ENCODE peak calls at places on chromosome 2, in five cellular contexts. One of them, this sample, is unnamed.

GRCh38 chr2:112840068-112840445 is 3.5 kb upstream of the IL1B start:
- DNase-seq in occipital lobe: no peak
- DNase-seq in HS-5: no peak
- DNase-seq in NCI-H1436: no peak
- DNase-seq in activated CD4-positive, alpha-beta T cell treated with anti-CD3 and anti-CD28 coated beads, Interleukin-2, amount 50 U/mL, for 48 hours: no peak
- DNase-seq in this sample: no peak

GRCh38 chr2:191167766-191168165 is 17.0 kb upstream of the STAT4 start:
- DNase-seq in NCI-H1436: no peak
- DNase-seq in activated CD4-positive, alpha-beta T cell treated with anti-CD3 and anti-CD28 coated beads, Interleukin-2, amount 50 U/mL, for 48 hours: no peak
- DNase-seq in occipital lobe: no peak
- DNase-seq in HS-5: peak
- DNase-seq in this sample: no peak

GRCh38 chr2:158144914-158145625 is 43.4 kb downstream of the UPP2 start:
- DNase-seq in occipital lobe: no peak
- DNase-seq in NCI-H1436: peak
- DNase-seq in activated CD4-positive, alpha-beta T cell treated with anti-CD3 and anti-CD28 coated beads, Interleukin-2, amount 50 U/mL, for 48 hours: no peak
- DNase-seq in HS-5: no peak
- DNase-seq in this sample: no peak

GRCh38 chr2:63064661-63065060 is 14.0 kb downstream of the OTX1 start:
- DNase-seq in occipital lobe: no peak
- DNase-seq in activated CD4-positive, alpha-beta T cell treated with anti-CD3 and anti-CD28 coated beads, Interleukin-2, amount 50 U/mL, for 48 hours: no peak
- DNase-seq in HS-5: no peak
- DNase-seq in NCI-H1436: no peak
- DNase-seq in this sample: no peak

GRCh38 chr2:71603311-71603794 is 150.0 kb downstream of the DYSF start:
- DNase-seq in occipital lobe: no peak
- DNase-seq in HS-5: no peak
- DNase-seq in activated CD4-positive, alpha-beta T cell treated with anti-CD3 and anti-CD28 coated beads, Interleukin-2, amount 50 U/mL, for 48 hours: no peak
- DNase-seq in NCI-H1436: no peak
- DNase-seq in this sample: no peak

GRCh38 chr2:20089715-20090464 is 38.5 kb upstream of the LAPTM4A start:
- DNase-seq in occipital lobe: no peak
- DNase-seq in HS-5: no peak
- DNase-seq in activated CD4-positive, alpha-beta T cell treated with anti-CD3 and anti-CD28 coated beads, Interleukin-2, amount 50 U/mL, for 48 hours: no peak
- DNase-seq in NCI-H1436: no peak
- DNase-seq in this sample: no peak

GRCh38 chr2:121211251-121211650 is 73.8 kb downstream of the TFCP2L1 start:
- DNase-seq in NCI-H1436: no peak
- DNase-seq in HS-5: no peak
- DNase-seq in activated CD4-positive, alpha-beta T cell treated with anti-CD3 and anti-CD28 coated beads, Interleukin-2, amount 50 U/mL, for 48 hours: no peak
- DNase-seq in occipital lobe: no peak
- DNase-seq in this sample: no peak

GRCh38 chr2:226380679-226381078 is 418.9 kb downstream of the IRS1 start:
- DNase-seq in HS-5: no peak
- DNase-seq in occipital lobe: no peak
- DNase-seq in activated CD4-positive, alpha-beta T cell treated with anti-CD3 and anti-CD28 coated beads, Interleukin-2, amount 50 U/mL, for 48 hours: no peak
- DNase-seq in NCI-H1436: no peak
- DNase-seq in this sample: no peak

GRCh38 chr2:128198666-128199065 is 107.7 kb downstream of the UGGT1 start:
- DNase-seq in HS-5: no peak
- DNase-seq in NCI-H1436: no peak
- DNase-seq in occipital lobe: no peak
- DNase-seq in activated CD4-positive, alpha-beta T cell treated with anti-CD3 and anti-CD28 coated beads, Interleukin-2, amount 50 U/mL, for 48 hours: no peak
- DNase-seq in this sample: no peak

GRCh38 chr2:117127680-117128079 is 686.8 kb upstream of the DDX18 start:
- DNase-seq in occipital lobe: no peak
- DNase-seq in HS-5: no peak
- DNase-seq in NCI-H1436: no peak
- DNase-seq in activated CD4-positive, alpha-beta T cell treated with anti-CD3 and anti-CD28 coated beads, Interleukin-2, amount 50 U/mL, for 48 hours: no peak
- DNase-seq in this sample: no peak

GRCh38 chr2:71783215-71783614 is 329.9 kb downstream of the DYSF start:
- DNase-seq in occipital lobe: no peak
- DNase-seq in activated CD4-positive, alpha-beta T cell treated with anti-CD3 and anti-CD28 coated beads, Interleukin-2, amount 50 U/mL, for 48 hours: no peak
- DNase-seq in NCI-H1436: no peak
- DNase-seq in HS-5: no peak
- DNase-seq in this sample: no peak

GRCh38 chr2:239394978-239395377 is 5.8 kb downstream of the HDAC4 start:
- DNase-seq in NCI-H1436: no peak
- DNase-seq in occipital lobe: no peak
- DNase-seq in activated CD4-positive, alpha-beta T cell treated with anti-CD3 and anti-CD28 coated beads, Interleukin-2, amount 50 U/mL, for 48 hours: no peak
- DNase-seq in HS-5: no peak
- DNase-seq in this sample: no peak

GRCh38 chr2:112138143-112139032 is at the start of gene FBLN7:
- DNase-seq in NCI-H1436: no peak
- DNase-seq in occipital lobe: no peak
- DNase-seq in HS-5: no peak
- DNase-seq in activated CD4-positive, alpha-beta T cell treated with anti-CD3 and anti-CD28 coated beads, Interleukin-2, amount 50 U/mL, for 48 hours: no peak
- DNase-seq in this sample: no peak

GRCh38 chr2:64787019-64787365 is 133.3 kb upstream of the SERTAD2 start:
- DNase-seq in NCI-H1436: no peak
- DNase-seq in HS-5: no peak
- DNase-seq in occipital lobe: no peak
- DNase-seq in activated CD4-positive, alpha-beta T cell treated with anti-CD3 and anti-CD28 coated beads, Interleukin-2, amount 50 U/mL, for 48 hours: no peak
- DNase-seq in this sample: no peak

GRCh38 chr2:121360566-121361300 is 75.7 kb upstream of the TFCP2L1 start:
- DNase-seq in activated CD4-positive, alpha-beta T cell treated with anti-CD3 and anti-CD28 coated beads, Interleukin-2, amount 50 U/mL, for 48 hours: no peak
- DNase-seq in occipital lobe: no peak
- DNase-seq in NCI-H1436: no peak
- DNase-seq in HS-5: peak
- DNase-seq in this sample: no peak

GRCh38 chr2:98547092-98547798 is 61.1 kb downstream of the COA5 start:
- DNase-seq in occipital lobe: no peak
- DNase-seq in HS-5: no peak
- DNase-seq in activated CD4-positive, alpha-beta T cell treated with anti-CD3 and anti-CD28 coated beads, Interleukin-2, amount 50 U/mL, for 48 hours: no peak
- DNase-seq in NCI-H1436: no peak
- DNase-seq in this sample: no peak

GRCh38 chr2:82344670-82345069 is 2040.1 kb upstream of the LRRTM1 start:
- DNase-seq in occipital lobe: no peak
- DNase-seq in activated CD4-positive, alpha-beta T cell treated with anti-CD3 and anti-CD28 coated beads, Interleukin-2, amount 50 U/mL, for 48 hours: no peak
- DNase-seq in HS-5: no peak
- DNase-seq in NCI-H1436: no peak
- DNase-seq in this sample: peak

GRCh38 chr2:207054521-207054920 is 111.2 kb downstream of the KLF7 start:
- DNase-seq in activated CD4-positive, alpha-beta T cell treated with anti-CD3 and anti-CD28 coated beads, Interleukin-2, amount 50 U/mL, for 48 hours: no peak
- DNase-seq in HS-5: no peak
- DNase-seq in occipital lobe: no peak
- DNase-seq in NCI-H1436: no peak
- DNase-seq in this sample: no peak

GRCh38 chr2:160613466-160614153 is 120.0 kb upstream of the RBMS1 start:
- DNase-seq in NCI-H1436: no peak
- DNase-seq in activated CD4-positive, alpha-beta T cell treated with anti-CD3 and anti-CD28 coated beads, Interleukin-2, amount 50 U/mL, for 48 hours: no peak
- DNase-seq in occipital lobe: no peak
- DNase-seq in HS-5: peak
- DNase-seq in this sample: no peak

This sample was measured in NCI-H526.